ENCODE peak calls at places on chromosomes 2 and 18, in seven cellular contexts. Q, C, V, H, B, I and S are unnamed samples.

GRCh38 chr2:3222636-3223035 is 155.0 kb downstream of the EIPR1 start:
- DNase-seq in Q (no peak), C (no peak), V (no peak), H (no peak), B (peak; percentile 9), I (no peak), S (no peak)

GRCh38 chr2:104755026-104755856 is 98.7 kb upstream of the POU3F3 start:
- DNase-seq in Q (peak; percentile 5), C (no peak), V (peak; percentile 53), H (no peak), B (peak; percentile 19), I (no peak), S (no peak)

GRCh38 chr2:65397122-65397521 is 35.3 kb downstream of the SPRED2 start:
- DNase-seq in Q (peak; percentile 43), C (no peak), V (no peak), H (no peak), B (peak; percentile 46), I (peak; percentile 37), S (peak; percentile 13)

GRCh38 chr2:88452151-88452851 is at the start of gene FOXI3:
- DNase-seq in Q (no peak), C (no peak), V (no peak), H (no peak), B (no peak), I (no peak), S (no peak)

GRCh38 chr2:84879595-84880394 is 1.1 kb downstream of the TRABD2A start:
- DNase-seq in Q (no peak), C (no peak), V (no peak), H (no peak), B (no peak), I (no peak), S (no peak)

GRCh38 chr2:151029406-151030157 is 232.1 kb downstream of the RBM43 start:
- DNase-seq in Q (peak; percentile 84), C (no peak), V (no peak), H (no peak), B (peak; percentile 61), I (peak; percentile 82), S (peak; percentile 85)

GRCh38 chr2:99662761-99663341 is 173.0 kb upstream of the REV1 start:
- DNase-seq in Q (peak; percentile 24), C (peak; percentile 45), V (no peak), H (no peak), B (peak; percentile 97), I (peak; percentile 56), S (peak; percentile 97)

GRCh38 chr2:45390856-45391255 is 220.2 kb downstream of the SRBD1 start:
- DNase-seq in Q (no peak), C (no peak), V (no peak), H (no peak), B (no peak), I (no peak), S (no peak)

GRCh38 chr2:152012697-152013096 is 86.1 kb downstream of the CACNB4 start:
- DNase-seq in Q (peak; percentile 16), C (no peak), V (no peak), H (no peak), B (no peak), I (peak; percentile 29), S (no peak)

GRCh38 chr2:74186038-74186437 is 7.4 kb upstream of the MOB1A start:
- DNase-seq in Q (no peak), C (no peak), V (peak; percentile 63), H (no peak), B (no peak), I (no peak), S (no peak)

GRCh38 chr2:71713581-71714580 is 260.5 kb downstream of the DYSF start:
- DNase-seq in Q (peak; percentile 44), C (no peak), V (no peak), H (no peak), B (no peak), I (peak; percentile 59), S (peak; percentile 12)

GRCh38 chr2:135021618-135022017 is 25.6 kb downstream of the MAP3K19 start:
- DNase-seq in Q (no peak), C (no peak), V (no peak), H (no peak), B (no peak), I (no peak), S (no peak)

GRCh38 chr18:48884306-48885235 is 66.2 kb downstream of the SMAD7 start:
- DNase-seq in Q (no peak), C (no peak), V (peak; percentile 38), H (no peak), B (no peak), I (no peak), S (no peak)

GRCh38 chr2:173079141-173079540 is 3.5 kb downstream of the MAP3K20 start:
- DNase-seq in Q (no peak), C (no peak), V (no peak), H (no peak), B (no peak), I (no peak), S (no peak)

GRCh38 chr18:45423664-45424063 is 191.6 kb upstream of the SLC14A2 start:
- DNase-seq in Q (no peak), C (no peak), V (no peak), H (no peak), B (no peak), I (no peak), S (no peak)

GRCh38 chr2:219176818-219177593 is at the start of gene CNPPD1:
- DNase-seq in Q (peak; percentile 87), C (peak; percentile 83), V (peak; percentile 93), H (peak; percentile 90), B (peak; percentile 78), I (peak; percentile 74), S (no peak)

GRCh38 chr2:9975805-9976447 is 24.4 kb downstream of the GRHL1 start:
- DNase-seq in Q (peak; percentile 95), C (no peak), V (no peak), H (no peak), B (peak; percentile 96), I (peak; percentile 99), S (peak; percentile 93)

GRCh38 chr2:174014699-174015070 is 49.5 kb upstream of the SP3 start:
- DNase-seq in Q (no peak), C (no peak), V (no peak), H (no peak), B (no peak), I (no peak), S (no peak)

GRCh38 chr2:99762714-99763113 is 272.9 kb upstream of the REV1 start:
- DNase-seq in Q (no peak), C (no peak), V (no peak), H (no peak), B (no peak), I (no peak), S (no peak)

GRCh38 chr2:133788391-133788790 is 220.1 kb upstream of the NCKAP5 start:
- DNase-seq in Q (peak; percentile 66), C (no peak), V (no peak), H (no peak), B (no peak), I (peak; percentile 30), S (no peak)

GRCh38 chr2:70979626-70980025 is 1.2 kb downstream of the ANKRD53 start:
- DNase-seq in Q (no peak), C (no peak), V (no peak), H (peak; percentile 74), B (no peak), I (no peak), S (no peak)

GRCh38 chr2:204977914-204978313 is 432.6 kb downstream of the PARD3B start:
- DNase-seq in Q (no peak), C (no peak), V (no peak), H (no peak), B (no peak), I (no peak), S (no peak)

GRCh38 chr2:67649331-67650071 is 252.4 kb downstream of the ETAA1 start:
- DNase-seq in Q (peak; percentile 81), C (no peak), V (no peak), H (no peak), B (peak; percentile 23), I (peak; percentile 79), S (peak; percentile 69)

GRCh38 chr2:19545507-19545906 is 187.1 kb upstream of the OSR1 start:
- DNase-seq in Q (no peak), C (no peak), V (no peak), H (no peak), B (no peak), I (no peak), S (no peak)

GRCh38 chr2:19549821-19550220 is 191.4 kb upstream of the OSR1 start:
- DNase-seq in Q (no peak), C (no peak), V (no peak), H (no peak), B (no peak), I (no peak), S (no peak)

GRCh38 chr2:19548116-19548515 is 189.7 kb upstream of the OSR1 start:
- DNase-seq in Q (no peak), C (no peak), V (no peak), H (no peak), B (no peak), I (no peak), S (no peak)

GRCh38 chr2:19544020-19544383 is 185.6 kb upstream of the OSR1 start:
- DNase-seq in Q (no peak), C (no peak), V (no peak), H (no peak), B (peak; percentile 12), I (no peak), S (no peak)

DNA sequence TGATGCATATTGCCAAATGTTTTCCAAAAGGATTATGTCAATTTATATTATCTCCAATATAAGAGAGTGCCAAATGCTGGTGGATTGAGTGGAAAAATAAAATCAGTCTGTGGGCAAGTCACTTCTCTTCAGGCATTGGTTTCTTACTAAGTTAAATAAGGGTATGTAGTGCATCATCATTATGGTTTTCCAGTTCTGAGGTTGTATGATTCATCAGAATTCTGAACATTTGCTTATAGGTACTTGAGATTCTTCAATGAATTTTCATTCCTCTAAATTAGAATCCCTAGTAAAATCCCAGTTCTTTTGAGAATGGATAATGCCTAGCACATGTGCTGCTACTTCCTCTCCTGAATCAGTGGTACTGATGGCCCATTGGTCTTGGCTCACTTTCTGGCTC is 188.9 kb upstream of the OSR1 start:
- DNase-seq in Q (no peak), C (no peak), V (no peak), H (no peak), B (peak; percentile 39), I (no peak), S (no peak)
- H3K4me3 ChIP-seq in Q (no peak overlapping the region), C (no peak overlapping the region), V (no peak overlapping the region), H (no peak overlapping the region), B (no peak overlapping the region), I (no peak overlapping the region), S (no peak overlapping the region)

GRCh38 chr2:212725180-212725579 is 186.6 kb upstream of the ERBB4 start:
- DNase-seq in Q (no peak), C (no peak), V (no peak), H (no peak), B (no peak), I (no peak), S (no peak)
- H3K4me3 ChIP-seq in Q (no peak overlapping the region), C (no peak overlapping the region), V (no peak overlapping the region), H (no peak overlapping the region), B (no peak overlapping the region), I (no peak overlapping the region), S (no peak overlapping the region)

GRCh38 chr2:18598848-18599484 is 9.6 kb upstream of the NT5C1B start:
- DNase-seq in Q (no peak), C (no peak), V (peak; percentile 29), H (no peak), B (no peak), I (no peak), S (no peak)
- H3K4me3 ChIP-seq in Q (no peak overlapping the region), C (no peak overlapping the region), V (no peak overlapping the region), H (no peak overlapping the region), B (no peak overlapping the region), I (no peak overlapping the region), S (no peak overlapping the region)

DNA sequence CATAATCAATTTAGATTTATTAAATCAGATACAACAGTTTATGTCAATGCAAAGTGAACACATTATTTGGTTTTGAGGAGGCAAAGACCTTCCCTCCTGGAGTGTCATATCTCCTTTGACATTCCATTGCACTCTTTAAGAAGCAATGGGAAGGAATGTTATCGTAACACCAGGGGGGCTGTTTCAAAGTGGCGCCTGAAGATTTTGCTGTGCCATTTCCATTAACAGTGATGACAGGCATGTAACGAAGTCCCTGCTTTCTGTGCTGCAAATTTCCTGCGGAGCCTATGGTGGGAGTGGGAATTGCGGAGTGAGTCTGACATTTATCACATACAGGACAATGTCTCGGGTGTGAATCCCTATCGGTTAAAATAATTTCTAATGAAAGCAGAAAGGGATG is 499.6 kb upstream of the RAB6C start:
- DNase-seq in Q (no peak), C (no peak), V (no peak), H (no peak), B (no peak), I (no peak), S (no peak)
- H3K4me3 ChIP-seq in Q (no peak overlapping the region), C (no peak overlapping the region), V (no peak overlapping the region), H (no peak overlapping the region), B (no peak overlapping the region), I (no peak overlapping the region), S (no peak overlapping the region)